ENCODE peak calls at places on chromosomes 7 and 10, in six cellular contexts. One of them, this sample, is unnamed.

GRCh38 chr7:45881759-45882464 is 6.4 kb upstream of the IGFBP1 start:
- DNase-seq in cardiac muscle cell: no peak
- DNase-seq in AG09319: peak
- DNase-seq in dorsolateral prefrontal cortex: no peak
- DNase-seq in lung: no peak
- DNase-seq in osteocyte: no peak
- DNase-seq in this sample: no peak

GRCh38 chr7:148306759-148307158 is 283.8 kb upstream of the C7orf33 start:
- DNase-seq in cardiac muscle cell: no peak
- DNase-seq in AG09319: no peak
- DNase-seq in dorsolateral prefrontal cortex: no peak
- DNase-seq in lung: no peak
- DNase-seq in osteocyte: no peak
- DNase-seq in this sample: no peak

GRCh38 chr10:46106410-46107255 is 60.6 kb upstream of the MSMB start:
- DNase-seq in cardiac muscle cell: peak
- DNase-seq in AG09319: peak
- DNase-seq in dorsolateral prefrontal cortex: peak
- DNase-seq in lung: peak
- DNase-seq in osteocyte: no peak
- DNase-seq in this sample: no peak

GRCh38 chr7:142795339-142795863 is 24.6 kb downstream of the PRSS2 start:
- DNase-seq in cardiac muscle cell: no peak
- DNase-seq in AG09319: no peak
- DNase-seq in dorsolateral prefrontal cortex: no peak
- DNase-seq in lung: no peak
- DNase-seq in osteocyte: no peak
- DNase-seq in this sample: no peak

GRCh38 chr7:491292-491957 is 28.2 kb downstream of the PDGFA start:
- DNase-seq in cardiac muscle cell: no peak
- DNase-seq in AG09319: no peak
- DNase-seq in dorsolateral prefrontal cortex: peak
- DNase-seq in lung: no peak
- DNase-seq in osteocyte: no peak
- DNase-seq in this sample: no peak

GRCh38 chr10:111756541-111757061 is 427.0 kb downstream of the GPAM start:
- DNase-seq in cardiac muscle cell: peak
- DNase-seq in AG09319: peak
- DNase-seq in dorsolateral prefrontal cortex: peak
- DNase-seq in lung: no peak
- DNase-seq in osteocyte: no peak
- DNase-seq in this sample: peak

GRCh38 chr10:68516766-68517165 is 10.6 kb downstream of the SLC25A16 start:
- DNase-seq in cardiac muscle cell: no peak
- DNase-seq in AG09319: peak
- DNase-seq in dorsolateral prefrontal cortex: no peak
- DNase-seq in lung: no peak
- DNase-seq in osteocyte: no peak
- DNase-seq in this sample: no peak

GRCh38 chr7:106484562-106484961 is 176.4 kb downstream of the CCDC71L start:
- DNase-seq in cardiac muscle cell: no peak
- DNase-seq in AG09319: no peak
- DNase-seq in dorsolateral prefrontal cortex: no peak
- DNase-seq in lung: no peak
- DNase-seq in osteocyte: no peak
- DNase-seq in this sample: no peak

DNA sequence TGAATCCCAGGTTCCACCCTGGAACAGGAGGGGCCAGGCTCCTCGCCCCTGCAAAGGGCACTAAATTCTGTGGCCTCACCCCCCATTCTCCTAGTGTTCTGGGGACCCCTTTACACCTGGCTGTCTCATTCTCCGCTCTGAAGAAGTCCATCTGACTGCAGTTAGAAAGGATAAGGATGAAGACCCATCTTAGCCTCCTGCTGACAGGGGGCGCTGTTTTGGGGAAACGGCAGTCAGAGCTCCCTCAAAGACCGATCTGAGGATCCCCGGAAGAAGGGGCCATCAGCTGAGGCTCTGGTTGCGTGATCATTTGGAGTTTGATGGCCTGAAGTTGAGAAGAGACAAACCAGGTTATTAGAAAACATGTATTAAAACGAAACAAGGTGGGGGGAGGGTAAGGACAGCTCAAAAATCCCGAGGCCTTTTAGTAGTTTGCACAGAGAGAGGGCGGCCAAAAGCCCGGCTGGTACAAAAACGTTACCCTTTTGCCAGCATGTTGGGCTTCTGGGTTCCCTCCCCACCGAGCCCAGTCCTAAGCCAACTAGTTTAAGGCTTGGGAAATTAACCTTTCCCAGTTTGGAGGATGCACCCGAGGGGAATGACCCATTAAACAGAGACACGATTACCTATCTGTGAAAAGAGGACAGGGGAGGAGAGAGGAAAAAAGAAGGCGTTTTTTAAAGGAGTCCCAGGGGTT is 102.8 kb downstream of the CHN2 start:
- DNase-seq in cardiac muscle cell: no peak
- DNase-seq in AG09319: no peak
- DNase-seq in dorsolateral prefrontal cortex: no peak
- DNase-seq in lung: no peak
- DNase-seq in osteocyte: no peak
- DNase-seq in this sample: no peak
- TF ChIP-seq CTCF in cardiac muscle cell: peak
- TF ChIP-seq CTCF in AG09319: peak
- TF ChIP-seq CTCF in dorsolateral prefrontal cortex: no peak
- TF ChIP-seq CTCF in lung: no peak
- TF ChIP-seq CTCF in osteocyte: peak
- TF ChIP-seq CTCF in this sample: peak

GRCh38 chr7:74174606-74175082 is 488 bp downstream of the EIF4H start:
- DNase-seq in cardiac muscle cell: peak
- DNase-seq in AG09319: no peak
- DNase-seq in dorsolateral prefrontal cortex: no peak
- DNase-seq in lung: peak
- DNase-seq in osteocyte: peak
- DNase-seq in this sample: peak
- TF ChIP-seq CTCF in cardiac muscle cell: peak
- TF ChIP-seq CTCF in AG09319: no peak
- TF ChIP-seq CTCF in dorsolateral prefrontal cortex: no peak
- TF ChIP-seq CTCF in lung: no peak
- TF ChIP-seq CTCF in osteocyte: peak
- TF ChIP-seq CTCF in this sample: no peak

GRCh38 chr7:35670856-35671569 is 23.9 kb downstream of the HERPUD2 start:
- DNase-seq in cardiac muscle cell: no peak
- DNase-seq in AG09319: no peak
- DNase-seq in dorsolateral prefrontal cortex: no peak
- DNase-seq in lung: no peak
- DNase-seq in osteocyte: no peak
- DNase-seq in this sample: no peak
- TF ChIP-seq CTCF in cardiac muscle cell: no peak
- TF ChIP-seq CTCF in AG09319: no peak
- TF ChIP-seq CTCF in dorsolateral prefrontal cortex: no peak
- TF ChIP-seq CTCF in lung: no peak
- TF ChIP-seq CTCF in osteocyte: no peak
- TF ChIP-seq CTCF in this sample: no peak

GRCh38 chr10:69639291-69640195 is 9.5 kb downstream of the FAM241B start:
- DNase-seq in cardiac muscle cell: peak
- DNase-seq in AG09319: peak
- DNase-seq in dorsolateral prefrontal cortex: peak
- DNase-seq in lung: peak
- DNase-seq in osteocyte: no peak
- DNase-seq in this sample: no peak
- TF ChIP-seq CTCF in cardiac muscle cell: peak
- TF ChIP-seq CTCF in AG09319: peak
- TF ChIP-seq CTCF in dorsolateral prefrontal cortex: peak
- TF ChIP-seq CTCF in lung: peak
- TF ChIP-seq CTCF in osteocyte: peak
- TF ChIP-seq CTCF in this sample: peak

DNA sequence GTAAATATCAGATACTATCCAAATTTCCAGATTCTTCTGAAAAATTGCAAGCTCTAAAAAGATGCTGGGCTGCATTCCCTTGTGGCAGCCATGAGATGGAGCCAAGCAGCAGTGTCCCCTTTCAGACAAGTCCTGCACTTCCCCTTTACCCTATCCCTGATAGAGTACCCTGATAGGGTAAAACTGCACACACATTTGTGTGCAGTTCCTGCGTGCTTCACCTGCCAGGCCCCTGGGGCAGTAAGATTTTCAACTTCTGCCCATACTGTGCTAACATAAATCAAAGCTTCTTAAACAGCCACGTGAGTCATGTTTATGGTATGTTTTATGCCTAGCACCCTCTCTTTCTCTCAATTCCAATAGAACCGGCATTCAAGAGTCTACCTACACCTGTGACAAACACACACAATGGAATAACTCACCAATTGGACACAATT is 52.2 kb downstream of the IFIT5 start:
- DNase-seq in cardiac muscle cell: peak
- DNase-seq in AG09319: no peak
- DNase-seq in dorsolateral prefrontal cortex: no peak
- DNase-seq in lung: no peak
- DNase-seq in osteocyte: no peak
- DNase-seq in this sample: peak
- TF ChIP-seq CTCF in cardiac muscle cell: peak
- TF ChIP-seq CTCF in AG09319: peak
- TF ChIP-seq CTCF in dorsolateral prefrontal cortex: peak
- TF ChIP-seq CTCF in lung: no peak
- TF ChIP-seq CTCF in osteocyte: peak
- TF ChIP-seq CTCF in this sample: no peak

GRCh38 chr7:7294914-7295313 is 112.6 kb downstream of the C1GALT1 start:
- DNase-seq in cardiac muscle cell: no peak
- DNase-seq in AG09319: no peak
- DNase-seq in dorsolateral prefrontal cortex: no peak
- DNase-seq in lung: no peak
- DNase-seq in osteocyte: no peak
- DNase-seq in this sample: no peak
- TF ChIP-seq CTCF in cardiac muscle cell: no peak
- TF ChIP-seq CTCF in AG09319: no peak
- TF ChIP-seq CTCF in dorsolateral prefrontal cortex: no peak
- TF ChIP-seq CTCF in lung: no peak
- TF ChIP-seq CTCF in osteocyte: no peak
- TF ChIP-seq CTCF in this sample: no peak

DNA sequence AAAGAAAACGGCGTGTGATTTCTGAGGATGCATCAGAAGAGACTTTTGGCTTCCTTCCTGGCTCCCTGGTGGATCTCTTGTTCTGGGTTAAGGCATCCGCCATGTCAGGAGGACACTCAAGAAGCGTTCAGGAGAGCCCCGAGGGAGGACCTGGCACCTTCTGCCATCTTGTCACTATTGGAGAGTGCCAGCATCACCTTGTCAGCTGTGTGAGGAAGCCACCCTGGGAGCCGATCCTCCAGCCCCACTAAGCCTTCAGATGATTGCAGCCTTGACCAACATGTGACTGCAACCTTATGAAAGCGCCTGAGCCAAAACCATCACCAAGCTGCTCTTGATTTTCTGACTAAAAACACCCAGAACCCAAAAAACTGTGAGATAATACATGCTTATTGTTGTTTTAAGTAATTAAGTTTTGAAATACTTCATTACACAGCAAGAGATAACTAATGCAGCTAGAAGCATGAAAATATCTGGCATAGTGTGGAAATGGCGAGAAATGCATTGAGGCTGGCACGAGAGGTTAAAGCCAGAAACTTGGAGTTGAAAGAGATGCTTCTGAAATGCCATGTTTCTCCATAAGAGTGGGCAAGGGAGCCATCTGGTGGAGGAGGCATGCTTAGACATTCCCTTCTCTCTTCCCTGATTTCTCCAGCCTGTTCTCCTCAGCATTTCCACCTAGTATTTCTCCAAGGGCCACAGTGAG is 5.4 kb upstream of the ZFYVE27 start:
- DNase-seq in cardiac muscle cell: peak
- DNase-seq in AG09319: peak
- DNase-seq in dorsolateral prefrontal cortex: peak
- DNase-seq in lung: peak
- DNase-seq in osteocyte: no peak
- DNase-seq in this sample: peak
- TF ChIP-seq CTCF in cardiac muscle cell: peak
- TF ChIP-seq CTCF in AG09319: peak
- TF ChIP-seq CTCF in dorsolateral prefrontal cortex: peak
- TF ChIP-seq CTCF in lung: peak
- TF ChIP-seq CTCF in osteocyte: peak
- TF ChIP-seq CTCF in this sample: peak

DNA sequence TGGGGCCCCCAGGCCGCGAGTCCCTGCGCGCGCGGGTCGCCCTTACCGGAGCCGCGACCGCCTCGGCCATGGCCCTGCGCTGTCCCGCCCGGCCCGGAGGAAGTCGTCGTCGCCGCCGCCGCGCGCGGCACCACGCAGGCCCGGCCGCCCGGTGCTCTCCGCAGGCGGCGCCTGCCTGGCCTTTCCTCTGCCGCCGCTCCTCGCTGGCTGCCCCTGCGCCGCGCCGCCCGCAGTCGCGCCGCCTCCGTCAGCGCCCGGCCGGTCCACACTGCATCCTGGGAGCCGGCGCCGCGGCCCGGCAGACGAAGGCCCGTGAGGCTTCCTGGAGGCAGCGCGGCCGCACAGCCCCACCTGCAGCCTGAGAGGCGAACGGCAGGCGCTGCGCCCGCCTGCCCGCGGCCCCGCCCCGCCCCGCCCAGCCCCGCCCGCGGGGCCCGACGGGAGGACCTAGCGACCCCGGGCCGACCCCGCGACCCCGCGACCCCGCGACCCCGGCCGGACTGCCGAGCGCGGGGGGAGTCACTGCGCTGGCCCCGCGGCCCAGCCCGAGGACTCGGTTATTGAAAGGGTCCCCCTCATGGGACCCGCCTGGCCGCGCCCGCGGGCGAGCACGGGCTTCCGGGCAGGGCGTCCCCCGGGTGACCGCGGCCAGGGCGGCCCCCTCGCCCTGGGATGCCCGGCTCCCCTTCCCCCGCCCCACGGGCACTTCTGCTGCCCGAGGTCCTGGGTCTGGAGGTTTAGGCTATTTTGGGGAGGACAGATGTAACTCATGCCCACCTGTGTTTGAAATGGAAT is at the start of gene ZNF746:
- DNase-seq in cardiac muscle cell: peak
- DNase-seq in AG09319: peak
- DNase-seq in dorsolateral prefrontal cortex: peak
- DNase-seq in lung: peak
- DNase-seq in osteocyte: peak
- DNase-seq in this sample: peak
- TF ChIP-seq CTCF in cardiac muscle cell: peak
- TF ChIP-seq CTCF in AG09319: peak
- TF ChIP-seq CTCF in dorsolateral prefrontal cortex: peak
- TF ChIP-seq CTCF in lung: peak
- TF ChIP-seq CTCF in osteocyte: peak
- TF ChIP-seq CTCF in this sample: no peak

DNA sequence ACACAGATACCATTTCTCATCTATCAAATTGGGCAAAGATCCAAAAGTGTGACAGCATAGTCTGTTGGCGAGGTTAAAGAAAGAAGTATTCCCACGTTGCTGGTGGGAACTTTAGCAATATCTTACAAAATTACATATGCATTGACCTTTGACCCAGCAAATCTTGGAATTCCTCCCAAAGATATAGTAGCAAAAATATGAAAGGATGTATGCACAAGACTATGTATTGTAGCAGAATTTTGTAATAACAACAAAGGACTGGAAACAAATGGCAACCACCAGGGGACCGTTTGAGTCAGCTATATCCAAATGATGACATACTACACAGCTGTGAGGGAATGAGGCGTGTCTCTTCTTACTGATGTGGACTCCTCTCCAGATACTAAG is 50.2 kb downstream of the KCNH2 start:
- DNase-seq in cardiac muscle cell: no peak
- DNase-seq in AG09319: no peak
- DNase-seq in dorsolateral prefrontal cortex: no peak
- DNase-seq in lung: no peak
- DNase-seq in osteocyte: no peak
- DNase-seq in this sample: no peak
- TF ChIP-seq CTCF in cardiac muscle cell: no peak
- TF ChIP-seq CTCF in AG09319: no peak
- TF ChIP-seq CTCF in dorsolateral prefrontal cortex: no peak
- TF ChIP-seq CTCF in lung: no peak
- TF ChIP-seq CTCF in osteocyte: no peak
- TF ChIP-seq CTCF in this sample: no peak